ENCODE peak calls at places on chromosomes 11 and 22, in seven cellular contexts. B is A549, E is body of pancreas, X is Peyer's patch, T is transverse colon, Q is K562, P is IMR-90. W is an unnamed sample.
A peak's percentile ranks its signal among the peaks of the same experiment; 100 is the strongest.

GRCh38 chr22:45867118-45867905 is 109.7 kb downstream of the WNT7B start:
- DNase-seq in B (no peak), E (no peak), X (no peak), T (no peak), Q (no peak), P (no peak), W (peak; percentile 26)

GRCh38 chr11:121129362-121130340 is 28.6 kb downstream of the TECTA start:
- DNase-seq in B (no peak), E (no peak), X (no peak), T (no peak), Q (no peak), P (no peak), W (no peak)

GRCh38 chr22:20654343-20655208 is 119.3 kb upstream of the SERPIND1 start:
- DNase-seq in B (no peak), E (no peak), X (no peak), T (no peak), Q (peak; percentile 41), P (no peak), W (peak; percentile 90)

GRCh38 chr11:47272706-47273105 is 2.8 kb downstream of the MADD start:
- DNase-seq in B (no peak), E (no peak), X (no peak), T (no peak), Q (no peak), P (peak; percentile 30), W (no peak)

GRCh38 chr22:37906364-37907008 is 389 bp downstream of the MICALL1 start:
- DNase-seq in B (no peak), E (no peak), X (peak; percentile 48), T (peak; percentile 51), Q (peak; percentile 74), P (no peak), W (peak; percentile 32)

GRCh38 chr22:43042101-43042780 is 27.3 kb upstream of the PACSIN2 start:
- DNase-seq in B (no peak), E (peak; percentile 41), X (no peak), T (no peak), Q (no peak), P (peak; percentile 24), W (peak; percentile 51)

GRCh38 chr11:13297308-13297916 is 19.8 kb downstream of the BMAL1 start:
- DNase-seq in B (no peak), E (no peak), X (no peak), T (no peak), Q (no peak), P (no peak), W (no peak)

GRCh38 chr11:126469308-126469707 is 113.8 kb downstream of the ST3GAL4 start:
- DNase-seq in B (no peak), E (no peak), X (no peak), T (no peak), Q (no peak), P (no peak), W (no peak)

GRCh38 chr11:105033781-105034180 is 1.2 kb downstream of the CASP1 start:
- DNase-seq in B (no peak), E (no peak), X (no peak), T (no peak), Q (no peak), P (no peak), W (no peak)
- H3K4me3 ChIP-seq in B (no peak overlapping the region), E (no peak overlapping the region), X (peak overlapping the region; percentile 54), T (peak overlapping the region; percentile 56), Q (no peak overlapping the region), P (no peak overlapping the region), W (no peak overlapping the region)

DNA sequence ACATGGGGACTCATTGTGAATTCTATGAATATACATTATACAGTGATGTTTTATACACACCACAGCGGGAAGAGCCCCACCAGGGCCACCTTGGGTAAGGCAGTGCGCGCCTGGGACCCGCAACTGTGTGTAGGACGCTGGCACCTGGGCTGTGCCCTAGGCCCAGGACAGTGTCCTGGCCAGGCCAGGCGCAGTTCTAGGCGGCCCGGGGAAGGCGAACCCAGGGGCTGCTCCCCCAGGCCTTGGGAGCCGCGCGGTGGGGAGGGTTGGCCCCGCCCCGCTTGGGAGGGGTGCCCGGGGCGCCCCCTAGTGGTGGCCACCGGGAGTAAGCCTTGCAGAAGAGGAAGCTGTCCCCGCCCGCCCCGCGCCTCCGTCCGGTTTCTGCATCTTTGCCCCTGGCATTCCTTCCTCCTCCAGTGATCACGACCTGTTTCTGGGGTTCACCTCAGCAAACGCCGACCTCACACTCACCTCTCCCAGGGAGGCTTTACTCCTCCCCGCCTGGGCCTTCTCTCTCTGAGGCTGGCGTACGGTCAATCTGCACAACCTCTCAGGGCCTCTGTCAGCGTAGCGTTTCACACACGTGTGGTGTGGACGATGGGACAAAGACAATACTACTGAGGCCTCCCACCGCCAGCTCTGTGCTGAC is 9.5 kb upstream of the EHD1 start:
- DNase-seq in B (peak; percentile 66), E (peak; percentile 76), X (peak; percentile 84), T (peak; percentile 92), Q (peak; percentile 91), P (no peak), W (peak; percentile 72)
- H3K27ac ChIP-seq in B (peak overlapping the region; percentile 97), E (peak overlapping the region; percentile 53), X (peak overlapping the region; percentile 57), T (peak overlapping the region; percentile 88), Q (peak overlapping the region; percentile 82), P (peak overlapping the region; percentile 30), W (no peak overlapping the region)

GRCh38 chr11:104968856-104969776 is 742 bp upstream of the CASP4 start:
- DNase-seq in B (no peak), E (peak; percentile 41), X (no peak), T (peak; percentile 10), Q (no peak), P (peak; percentile 34), W (peak; percentile 1)

GRCh38 chr11:104967493-104968364 is 645 bp downstream of the CASP4 start:
- DNase-seq in B (peak; percentile 1), E (no peak), X (no peak), T (no peak), Q (no peak), P (peak; percentile 16), W (no peak)

GRCh38 chr11:104965735-104966134 is 2.6 kb downstream of the CASP4 start:
- DNase-seq in B (no peak), E (no peak), X (no peak), T (no peak), Q (no peak), P (no peak), W (no peak)

GRCh38 chr11:104970756-104971155 is 2.4 kb upstream of the CASP4 start:
- DNase-seq in B (no peak), E (no peak), X (no peak), T (no peak), Q (no peak), P (no peak), W (no peak)

DNA sequence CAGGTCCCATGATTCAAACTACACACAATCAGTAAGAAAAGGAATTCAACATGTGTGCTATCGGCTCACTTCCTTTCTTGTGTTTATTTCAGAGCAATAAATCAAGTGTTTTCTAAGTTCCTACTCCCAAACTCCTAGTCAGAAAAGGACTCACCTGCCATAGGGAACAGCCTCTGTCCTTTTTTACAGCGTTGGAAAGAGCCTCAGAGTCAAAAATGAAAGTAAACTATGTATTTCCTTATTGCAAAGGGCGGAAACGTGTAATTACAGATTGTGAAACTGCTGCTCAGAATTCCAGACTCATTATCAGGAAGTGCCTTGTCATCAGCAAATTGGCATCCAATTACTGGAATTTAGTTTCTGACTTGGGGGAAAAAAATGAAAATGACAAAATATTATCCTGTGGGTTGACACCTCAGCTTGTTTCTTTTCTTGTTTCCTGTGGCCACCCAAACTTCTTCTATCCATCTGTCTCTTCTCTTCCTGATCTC is at the start of gene CASP4:
- DNase-seq in B (peak; percentile 1), E (peak; percentile 69), X (no peak), T (peak; percentile 16), Q (no peak), P (peak; percentile 78), W (no peak)
- TF ChIP-seq POLR2A in B (no peak), E (peak; percentile 82), X (peak; percentile 76), T (peak; percentile 63), Q (no peak), P (peak; percentile 51), W (peak; percentile 46)

DNA sequence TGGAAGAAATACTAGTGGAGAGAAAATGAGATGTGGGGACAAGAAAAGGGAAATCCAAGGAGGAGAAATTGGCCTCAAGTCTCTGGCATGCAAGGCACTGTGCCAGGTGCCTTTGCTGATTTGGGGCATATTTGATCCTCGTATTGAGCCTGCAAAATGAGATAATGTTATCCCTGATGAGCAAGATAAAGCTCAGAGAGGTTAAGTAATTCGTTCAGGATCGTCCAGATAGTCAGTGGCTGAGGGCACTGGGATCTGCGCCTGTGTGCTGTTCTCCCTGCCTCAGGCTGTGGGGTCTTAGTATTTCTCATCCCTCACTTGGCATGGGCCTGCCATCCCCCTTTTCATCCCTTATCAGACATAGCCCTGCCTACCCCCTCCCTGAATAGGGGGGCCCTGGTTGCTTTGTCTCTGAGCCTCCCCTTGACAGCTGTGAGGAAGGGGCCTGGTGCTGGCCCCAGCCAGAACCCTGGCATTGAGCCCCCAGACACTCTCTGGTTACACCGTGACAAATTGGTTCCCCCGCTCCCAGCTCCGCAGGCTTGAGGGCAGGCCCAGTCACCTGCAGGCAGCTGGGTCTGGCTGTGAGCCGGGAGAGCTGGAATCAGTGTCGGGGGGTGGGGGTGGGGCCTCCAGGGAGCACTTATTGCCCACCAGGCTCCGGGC is 85.7 kb downstream of the NECTIN1 start:
- DNase-seq in B (no peak), E (no peak), X (no peak), T (no peak), Q (no peak), P (no peak), W (no peak)
- H3K4me3 ChIP-seq in B (no peak overlapping the region), E (no peak overlapping the region), X (no peak overlapping the region), T (no peak overlapping the region), Q (no peak overlapping the region), P (no peak overlapping the region), W (no peak overlapping the region)

GRCh38 chr11:107446822-107447431 is 10.7 kb downstream of the CWF19L2 start:
- DNase-seq in B (no peak), E (no peak), X (no peak), T (no peak), Q (no peak), P (no peak), W (no peak)
- H3K27ac ChIP-seq in B (no peak overlapping the region), E (no peak overlapping the region), X (no peak overlapping the region), T (no peak overlapping the region), Q (no peak overlapping the region), P (no peak overlapping the region), W (no peak overlapping the region)

DNA sequence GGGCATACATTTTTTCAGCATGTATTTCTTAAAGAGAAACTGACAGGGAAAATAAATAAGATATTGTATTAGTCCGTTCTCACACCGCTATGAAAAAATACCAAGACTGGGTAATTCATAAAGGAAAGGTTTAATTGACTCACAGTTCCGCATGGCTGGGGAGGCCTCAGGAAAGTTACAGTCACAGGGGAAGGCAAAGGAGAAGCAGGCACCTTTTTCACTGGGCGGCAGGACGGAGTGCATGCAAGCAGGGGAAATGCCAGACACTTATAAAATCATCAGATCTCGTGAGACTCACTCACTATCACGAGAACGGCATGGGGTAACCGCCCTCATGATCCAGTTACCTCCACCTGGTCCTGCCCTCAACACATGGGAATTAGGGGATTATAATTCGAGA is 44.2 kb downstream of the PPFIA1 start:
- DNase-seq in B (no peak), E (no peak), X (no peak), T (no peak), Q (no peak), P (no peak), W (peak; percentile 5)
- TF ChIP-seq POLR2A in B (no peak), E (no peak), X (no peak), T (no peak), Q (no peak), P (no peak), W (no peak)

GRCh38 chr11:38416141-38416540 is 1818.1 kb upstream of the RAG2 start:
- DNase-seq in B (no peak), E (no peak), X (no peak), T (no peak), Q (no peak), P (no peak), W (peak; percentile 29)
- H3K4me3 ChIP-seq in B (no peak overlapping the region), E (no peak overlapping the region), X (no peak overlapping the region), T (no peak overlapping the region), Q (no peak overlapping the region), P (no peak overlapping the region), W (no peak overlapping the region)

W was measured in thyroid gland.